ENCODE peak calls at places on chromosomes 11 and 22, in nine cellular contexts. F is A549, W is GM12878, V is suprapubic skin, K is K562, X is ovary, B is stomach, O is sigmoid colon, Q is tibial nerve. H is an unnamed sample. For H3K4me1, the result is how much of the 10 kb centered on the place peaks cover.

GRCh38 chr11:45658292-45658991 is 7.0 kb downstream of the CHST1 start:
- DNase-seq in F (no peak), O (peak), X (peak), W (no peak), B (peak), K (no peak), Q (no peak), V (no peak), H (peak)

GRCh38 chr11:70025308-70025707 is 52.8 kb upstream of the ANO1 start:
- DNase-seq in B (no peak), X (no peak), K (no peak), Q (no peak), F (no peak), O (no peak), V (no peak), W (no peak), H (no peak)

GRCh38 chr11:111734383-111735261 is 31.6 kb downstream of the PPP2R1B start:
- DNase-seq in Q (no peak), K (no peak), B (no peak), X (peak), O (no peak), F (no peak), V (no peak), W (no peak), H (no peak)

GRCh38 chr11:17699157-17700114 is 19.9 kb upstream of the MYOD1 start:
- DNase-seq in X (no peak), F (no peak), V (no peak), K (peak), Q (no peak), O (no peak), B (no peak), W (no peak), H (no peak)

GRCh38 chr11:1939006-1939626 is 8.0 kb upstream of the MRPL23 start:
- DNase-seq in V (no peak), K (no peak), Q (no peak), X (no peak), F (no peak), W (no peak), O (peak), B (no peak), H (no peak)

GRCh38 chr11:104691129-104691528 is 207.1 kb downstream of the CASP12 start:
- DNase-seq in F (no peak), V (no peak), B (no peak), Q (no peak), K (no peak), O (no peak), W (no peak), X (no peak), H (no peak)

GRCh38 chr11:111526501-111526900 is 11.9 kb downstream of the HOATZ start:
- DNase-seq in W (no peak), F (peak), O (no peak), X (no peak), K (no peak), B (no peak), V (no peak), Q (no peak), H (no peak)

GRCh38 chr11:84581083-84581482 is 1046.1 kb downstream of the DLG2 start:
- DNase-seq in V (no peak), W (no peak), X (no peak), F (peak), B (no peak), K (no peak), O (no peak), Q (no peak), H (no peak)

GRCh38 chr11:107834995-107835394 is 23.6 kb downstream of the SLC35F2 start:
- DNase-seq in X (no peak), K (no peak), W (no peak), B (no peak), O (no peak), F (no peak), Q (no peak), V (no peak), H (no peak)

GRCh38 chr11:110490886-110491285 is 61.1 kb downstream of the FDX1 start:
- DNase-seq in X (no peak), W (no peak), F (no peak), B (no peak), Q (peak), V (no peak), O (no peak), K (no peak), H (no peak)

GRCh38 chr11:65043881-65044501 is 3.0 kb downstream of the SAC3D1 start:
- DNase-seq in Q (peak), O (peak), W (no peak), V (no peak), K (peak), F (no peak), X (no peak), B (no peak), H (peak)

GRCh38 chr22:21839765-21840140 is 27.7 kb downstream of the MAPK1 start:
- DNase-seq in F (no peak), O (no peak), K (no peak), Q (no peak), V (no peak), W (no peak), B (no peak), X (no peak), H (no peak)

GRCh38 chr11:12717851-12718291 is 43.6 kb downstream of the TEAD1 start:
- DNase-seq in V (no peak), B (no peak), Q (no peak), K (no peak), X (no peak), O (no peak), F (no peak), W (peak), H (no peak)

GRCh38 chr22:36017661-36018091 is 10.9 kb downstream of the RBFOX2 start:
- DNase-seq in O (no peak), B (no peak), W (peak), V (no peak), F (no peak), Q (no peak), X (no peak), K (no peak), H (no peak)

GRCh38 chr11:35006389-35007128 is 90.1 kb downstream of the PDHX start:
- DNase-seq in X (no peak), B (no peak), Q (no peak), V (no peak), O (no peak), F (no peak), W (peak), K (no peak), H (peak)

DNA sequence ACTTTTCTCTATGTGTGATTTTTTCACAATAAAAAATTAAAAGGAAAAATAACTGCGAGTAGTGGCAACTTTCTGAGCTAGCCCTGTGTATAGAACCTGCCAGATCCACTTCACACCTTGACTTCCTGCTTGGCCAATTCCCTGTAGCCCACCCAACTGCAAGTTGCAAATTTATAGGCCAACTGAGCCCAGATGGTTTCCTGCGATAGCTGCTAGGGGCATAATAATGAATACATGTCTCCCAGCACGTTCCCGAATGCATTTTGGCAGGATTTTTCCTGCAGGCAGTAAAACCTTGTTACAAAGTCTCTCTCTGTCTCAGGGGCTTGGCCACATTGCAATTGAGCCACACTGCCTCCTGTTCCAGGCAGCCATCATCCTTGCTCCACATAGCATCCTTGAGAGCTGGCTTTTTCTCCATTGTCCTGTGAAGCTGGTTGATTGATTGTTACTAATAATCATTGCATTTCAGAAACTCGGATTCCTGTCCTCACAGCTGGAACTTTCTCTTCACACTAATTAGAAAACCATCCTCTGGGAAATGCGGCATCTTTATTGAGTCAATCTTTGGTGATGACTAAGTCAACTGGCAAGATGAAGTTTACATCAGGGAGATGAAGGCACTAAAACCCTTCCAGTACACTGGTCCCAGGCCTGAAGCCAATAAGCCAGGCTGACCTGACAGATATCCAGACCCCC is 18.5 kb upstream of the LMO2 start:
- DNase-seq in O (no peak), F (no peak), B (no peak), X (no peak), V (no peak), Q (no peak), W (no peak), K (no peak), H (no peak)
- H3K4me1 ChIP-seq in O (under half), F (under half), B (under half), X (under half), V (under half), Q (under half), W (under half), K (under half), H (under half)

GRCh38 chr11:29452131-29452530 is 564.7 kb downstream of the KCNA4 start:
- DNase-seq in Q (no peak), B (no peak), F (no peak), O (no peak), W (no peak), K (no peak), V (no peak), X (no peak), H (no peak)

GRCh38 chr11:29446132-29446531 is 570.7 kb downstream of the KCNA4 start:
- DNase-seq in Q (no peak), V (no peak), B (no peak), F (no peak), X (no peak), K (no peak), W (no peak), O (no peak), H (no peak)

GRCh38 chr11:29449280-29450074 is 567.4 kb downstream of the KCNA4 start:
- DNase-seq in B (no peak), W (no peak), F (no peak), K (no peak), V (no peak), X (no peak), O (no peak), Q (no peak), H (no peak)

GRCh38 chr11:29447821-29448220 is 569.0 kb downstream of the KCNA4 start:
- DNase-seq in F (no peak), K (no peak), X (no peak), W (no peak), B (no peak), Q (no peak), O (no peak), V (no peak), H (no peak)

DNA sequence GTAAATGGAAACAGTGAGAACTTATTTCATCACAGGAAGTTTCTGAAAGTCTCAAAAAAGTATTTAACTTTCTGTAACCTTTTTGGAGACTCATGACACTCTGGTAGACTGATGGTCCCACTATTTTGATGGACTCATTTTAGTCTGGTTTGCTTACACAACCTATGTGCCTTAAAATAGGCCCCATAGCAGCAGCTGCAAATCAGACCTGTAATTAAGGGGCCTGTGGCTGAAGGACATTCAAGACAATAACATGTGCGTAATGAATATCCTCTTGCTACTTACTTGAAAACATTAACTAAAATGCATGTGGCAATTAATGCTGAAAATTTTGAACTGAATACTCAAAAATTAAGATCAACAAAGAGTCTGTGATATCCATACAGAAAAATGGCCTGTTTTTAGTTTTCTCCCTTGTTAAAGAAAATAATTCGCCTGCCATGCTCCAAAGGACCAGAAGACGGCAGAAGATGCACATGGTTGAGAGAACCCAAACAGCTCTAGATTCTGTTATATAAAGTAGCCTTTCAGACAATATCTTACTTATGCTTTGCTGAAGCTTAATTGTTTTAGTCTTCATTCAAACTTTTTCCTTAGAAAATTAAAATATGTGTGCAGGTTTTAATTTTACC is 568.5 kb downstream of the KCNA4 start:
- DNase-seq in X (no peak), Q (no peak), F (peak), O (no peak), K (no peak), B (no peak), V (no peak), W (no peak), H (no peak)
- TF ChIP-seq CTCF in X (no peak), Q (peak), F (peak), O (no peak), K (no peak), B (no peak), V (no peak), W (peak), H (no peak)

GRCh38 chr22:24402460-24403192 is 24.8 kb upstream of the ADORA2A start:
- DNase-seq in B (peak), V (no peak), Q (peak), O (peak), F (peak), W (peak), K (no peak), X (no peak), H (peak)
- TF ChIP-seq EP300 in B (no peak), V (no peak), Q (peak), O (peak), F (no peak), W (peak), K (no peak), X (no peak), H (peak)

GRCh38 chr11:75344761-75345454 is 6.6 kb downstream of the ARRB1 start:
- DNase-seq in W (no peak), O (no peak), F (no peak), K (no peak), X (peak), Q (no peak), V (no peak), B (no peak), H (no peak)
- H3K4me1 ChIP-seq in W (half or more), O (half or more), F (half or more), K (half or more), X (under half), Q (half or more), V (half or more), B (half or more), H (half or more)

DNA sequence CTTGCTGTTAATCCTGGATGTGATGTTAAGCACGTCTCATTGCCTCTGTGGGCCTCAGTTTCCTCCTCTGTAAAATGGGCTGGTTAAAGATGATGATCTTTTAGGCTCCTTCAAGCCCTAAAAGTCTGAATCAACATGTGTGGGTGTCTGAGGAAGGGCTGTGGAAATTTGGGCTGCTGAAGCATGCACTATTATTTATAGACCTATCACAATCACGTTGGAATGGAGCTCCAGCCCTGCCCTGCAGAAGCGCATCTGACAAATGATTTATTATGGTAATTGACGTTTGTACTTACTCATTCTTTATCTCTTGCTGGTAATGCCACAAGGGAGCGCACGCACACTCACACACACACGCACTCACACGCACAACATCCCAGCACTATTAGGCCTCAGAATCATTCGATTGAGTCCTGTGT is 20.4 kb downstream of the P2RX3 start:
- DNase-seq in O (no peak), W (no peak), K (no peak), B (no peak), X (no peak), Q (no peak), V (no peak), F (peak), H (no peak)
- TF ChIP-seq CTCF in O (no peak), W (no peak), K (peak), B (no peak), X (no peak), Q (no peak), V (no peak), F (no peak), H (no peak)

GRCh38 chr22:19893363-19893762 is 38.7 kb upstream of the GNB1L start:
- DNase-seq in Q (no peak), B (no peak), F (no peak), W (no peak), O (no peak), X (no peak), V (no peak), K (no peak), H (no peak)

GRCh38 chr22:19896665-19897355 is 42.1 kb upstream of the GNB1L start:
- DNase-seq in X (no peak), Q (no peak), K (peak), B (no peak), O (no peak), W (no peak), V (no peak), F (no peak), H (no peak)

GRCh38 chr22:19897726-19898515 is 43.2 kb upstream of the GNB1L start:
- DNase-seq in W (no peak), X (peak), Q (no peak), F (no peak), B (no peak), O (no peak), V (no peak), K (no peak), H (no peak)

GRCh38 chr22:19892925-19893324 is 38.3 kb upstream of the GNB1L start:
- DNase-seq in O (no peak), W (no peak), F (no peak), X (no peak), K (no peak), B (no peak), Q (no peak), V (no peak), H (no peak)

GRCh38 chr22:19895160-19895849 is 40.6 kb upstream of the GNB1L start:
- DNase-seq in F (no peak), V (no peak), O (no peak), B (no peak), Q (no peak), W (no peak), X (no peak), K (no peak), H (no peak)
- TF ChIP-seq EP300 in F (no peak), V (no peak), O (no peak), B (no peak), Q (no peak), W (no peak), X (no peak), K (no peak), H (no peak)

GRCh38 chr11:76233936-76234703 is 27.8 kb upstream of the WNT11 start:
- DNase-seq in Q (peak), O (peak), F (no peak), K (peak), W (peak), B (no peak), X (peak), V (peak), H (peak)
- H3K4me1 ChIP-seq in Q (under half), O (under half), F (under half), K (under half), W (under half), B (under half), X (under half), V (under half), H (under half)

GRCh38 chr11:58867556-58867955 is 23.1 kb upstream of the GLYATL2 start:
- DNase-seq in Q (no peak), W (no peak), O (no peak), X (no peak), B (no peak), K (no peak), V (no peak), F (no peak), H (no peak)
- TF ChIP-seq CTCF in Q (no peak), W (no peak), O (no peak), X (no peak), B (no peak), K (no peak), V (no peak), F (no peak), H (no peak)

DNA sequence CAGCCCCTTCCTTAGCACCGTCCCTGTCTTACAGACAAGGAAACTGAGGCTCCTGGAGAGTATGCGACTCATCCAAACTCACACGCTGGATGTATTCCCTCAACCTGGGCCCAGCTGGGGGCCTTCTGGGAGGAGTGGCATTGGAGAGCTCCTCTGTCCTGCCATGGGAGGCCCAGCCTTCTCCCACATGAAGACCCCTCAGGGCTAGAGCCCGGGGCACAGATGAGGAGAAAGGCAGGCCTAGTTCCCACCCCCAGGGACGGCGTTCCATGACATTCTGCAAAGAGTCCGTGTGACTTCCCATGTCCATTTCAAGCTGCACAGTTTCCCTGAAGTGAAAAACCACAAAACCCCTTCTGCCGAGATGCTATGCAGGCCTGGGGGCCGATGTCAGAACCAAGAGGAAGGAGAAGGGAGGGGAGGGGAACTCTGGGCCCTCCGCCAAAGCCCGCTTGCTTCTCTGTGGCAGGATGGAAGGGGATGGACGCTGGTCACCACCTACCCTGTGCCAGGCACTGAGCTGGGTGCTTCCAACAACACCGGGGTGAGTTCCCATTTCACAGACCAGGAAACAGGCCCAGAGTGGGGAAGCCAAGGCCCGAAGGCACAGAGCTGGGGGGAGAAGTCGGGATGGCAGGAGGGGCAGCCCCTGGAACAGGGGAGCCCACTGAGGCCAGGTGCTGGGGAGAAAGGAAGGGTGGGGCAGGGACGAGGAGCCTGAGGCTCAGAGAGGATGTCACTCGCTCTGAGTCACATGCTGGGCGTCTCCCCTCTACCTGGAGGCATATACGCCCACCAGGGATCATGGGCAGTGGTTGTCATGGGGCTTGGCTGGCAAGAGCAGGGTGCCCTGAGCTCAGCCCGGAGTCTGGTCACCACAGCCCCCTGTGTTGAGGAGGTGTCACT is 15.7 kb downstream of the RAC2 start:
- DNase-seq in K (no peak), W (no peak), F (no peak), V (no peak), O (no peak), Q (no peak), X (no peak), B (no peak), H (peak)
- TF ChIP-seq EP300 in K (no peak), W (no peak), F (no peak), V (no peak), O (no peak), Q (no peak), X (no peak), B (no peak), H (no peak)

GRCh38 chr22:45562537-45563361 is 60.1 kb downstream of the FBLN1 start:
- DNase-seq in Q (no peak), K (no peak), F (no peak), V (no peak), W (no peak), O (no peak), X (no peak), B (no peak), H (no peak)
- H3K4me1 ChIP-seq in Q (under half), K (under half), F (under half), V (under half), W (under half), O (under half), X (under half), B (under half), H (under half)

H was measured in transverse colon.